ENCODE peak calls at places on chromosomes 4 and X, in eight cellular contexts. Q, P, F, T, E, V, I and M are unnamed samples.

GRCh38 chr4:108170729-108171540 is 2.2 kb upstream of the LEF1 start:
- DNase-seq in Q (peak), P (peak), F (no peak), T (no peak), E (peak), V (no peak), I (no peak), M (no peak)

GRCh38 chr4:113760852-113761681 is 471 bp downstream of the CAMK2D start:
- DNase-seq in Q (peak), P (peak), F (peak), T (peak), E (peak), V (peak), I (peak), M (peak)

GRCh38 chr4:140609548-140610425 is 41.0 kb upstream of the UCP1 start:
- DNase-seq in Q (peak), P (peak), F (peak), T (peak), E (peak), V (no peak), I (peak), M (no peak)

GRCh38 chr4:110109455-110109854 is 89.0 kb downstream of the ELOVL6 start:
- DNase-seq in Q (no peak), P (no peak), F (no peak), T (no peak), E (no peak), V (no peak), I (no peak), M (no peak)

GRCh38 chrX:75156537-75156945 is 458 bp upstream of the ABCB7 start:
- DNase-seq in Q (no peak), P (no peak), F (peak), T (no peak), E (peak), V (no peak), I (no peak), M (no peak)

GRCh38 chr4:127708985-127709384 is 21.2 kb upstream of the SLC25A31 start:
- DNase-seq in Q (no peak), P (no peak), F (peak), T (no peak), E (peak), V (no peak), I (no peak), M (peak)

GRCh38 chrX:8084023-8084422 is 87.0 kb downstream of the VCX2 start:
- DNase-seq in Q (no peak), P (no peak), F (no peak), T (no peak), E (no peak), V (no peak), I (no peak), M (no peak)

GRCh38 chr4:26076896-26077295 is 162.9 kb downstream of the SMIM20 start:
- DNase-seq in Q (no peak), P (no peak), F (no peak), T (no peak), E (no peak), V (no peak), I (no peak), M (no peak)

GRCh38 chr4:57233391-57233790 is 123.2 kb upstream of the IGFBP7 start:
- DNase-seq in Q (no peak), P (no peak), F (peak), T (no peak), E (no peak), V (no peak), I (no peak), M (no peak)

GRCh38 chr4:148053298-148054003 is 321.6 kb downstream of the ARHGAP10 start:
- DNase-seq in Q (no peak), P (no peak), F (no peak), T (peak), E (no peak), V (no peak), I (peak), M (no peak)

GRCh38 chr4:5371415-5372190 is 320.3 kb downstream of the STK32B start:
- DNase-seq in Q (no peak), P (no peak), F (no peak), T (no peak), E (no peak), V (peak), I (no peak), M (peak)

GRCh38 chr4:17630228-17630627 is 15.8 kb downstream of the MED28 start:
- DNase-seq in Q (no peak), P (no peak), F (no peak), T (no peak), E (no peak), V (no peak), I (no peak), M (no peak)

GRCh38 chr4:73127839-73128448 is 58.4 kb upstream of the COX18 start:
- DNase-seq in Q (peak), P (peak), F (no peak), T (no peak), E (peak), V (no peak), I (peak), M (no peak)

GRCh38 chr4:15809058-15809457 is 30.9 kb downstream of the CD38 start:
- DNase-seq in Q (no peak), P (no peak), F (no peak), T (no peak), E (no peak), V (no peak), I (peak), M (no peak)

GRCh38 chr4:82284475-82284857 is 89.3 kb downstream of the HNRNPD start:
- DNase-seq in Q (peak), P (no peak), F (no peak), T (no peak), E (peak), V (no peak), I (no peak), M (peak)